ENCODE peak calls at places on chromosomes 11 and 22, in six cellular contexts. E is ovary, H is IMR-90, U is A549, J is sigmoid colon, D is body of pancreas. Z is an unnamed sample.
A peak's percentile ranks its signal among the peaks of the same experiment; 100 is the strongest.

GRCh38 chr11:8604078-8604723 is 10.2 kb upstream of the STK33 start:
- DNase-seq in J (peak; percentile 84), H (peak; percentile 100), D (peak; percentile 62), E (peak; percentile 54), U (peak; percentile 64), Z (no peak)

GRCh38 chr11:94785509-94785908 is 17.4 kb downstream of the AMOTL1 start:
- DNase-seq in J (no peak), E (no peak), H (no peak), D (no peak), U (no peak), Z (no peak)

GRCh38 chr11:35969089-35970046 is 25.5 kb downstream of the LDLRAD3 start:
- DNase-seq in E (no peak), D (peak; percentile 58), H (peak; percentile 27), J (no peak), U (no peak), Z (peak; percentile 71)

GRCh38 chr11:75105462-75105925 is 8.8 kb upstream of the OR2AT4 start:
- DNase-seq in U (no peak), D (no peak), J (no peak), H (no peak), E (no peak), Z (no peak)

GRCh38 chr11:120964857-120965256 is 59.0 kb upstream of the TBCEL start:
- DNase-seq in U (no peak), J (no peak), D (no peak), E (no peak), H (peak; percentile 72), Z (no peak)

GRCh38 chr11:36214976-36215687 is 74.1 kb downstream of the COMMD9 start:
- DNase-seq in H (no peak), E (no peak), U (no peak), J (no peak), D (no peak), Z (no peak)

GRCh38 chr22:42404266-42404665 is 27.9 kb downstream of the NFAM1 start:
- DNase-seq in E (no peak), U (no peak), J (no peak), D (no peak), H (no peak), Z (no peak)

GRCh38 chr11:8267280-8267679 is 3.6 kb upstream of the LMO1 start:
- DNase-seq in U (no peak), J (peak; percentile 54), H (no peak), D (peak; percentile 5), E (no peak), Z (no peak)

GRCh38 chr11:19378814-19379213 is 138.1 kb upstream of the E2F8 start:
- DNase-seq in U (no peak), E (no peak), J (no peak), H (no peak), D (no peak), Z (no peak)

GRCh38 chr11:113436672-113437252 is 38.4 kb downstream of the DRD2 start:
- DNase-seq in H (no peak), J (peak; percentile 48), U (no peak), D (no peak), E (no peak), Z (no peak)

DNA sequence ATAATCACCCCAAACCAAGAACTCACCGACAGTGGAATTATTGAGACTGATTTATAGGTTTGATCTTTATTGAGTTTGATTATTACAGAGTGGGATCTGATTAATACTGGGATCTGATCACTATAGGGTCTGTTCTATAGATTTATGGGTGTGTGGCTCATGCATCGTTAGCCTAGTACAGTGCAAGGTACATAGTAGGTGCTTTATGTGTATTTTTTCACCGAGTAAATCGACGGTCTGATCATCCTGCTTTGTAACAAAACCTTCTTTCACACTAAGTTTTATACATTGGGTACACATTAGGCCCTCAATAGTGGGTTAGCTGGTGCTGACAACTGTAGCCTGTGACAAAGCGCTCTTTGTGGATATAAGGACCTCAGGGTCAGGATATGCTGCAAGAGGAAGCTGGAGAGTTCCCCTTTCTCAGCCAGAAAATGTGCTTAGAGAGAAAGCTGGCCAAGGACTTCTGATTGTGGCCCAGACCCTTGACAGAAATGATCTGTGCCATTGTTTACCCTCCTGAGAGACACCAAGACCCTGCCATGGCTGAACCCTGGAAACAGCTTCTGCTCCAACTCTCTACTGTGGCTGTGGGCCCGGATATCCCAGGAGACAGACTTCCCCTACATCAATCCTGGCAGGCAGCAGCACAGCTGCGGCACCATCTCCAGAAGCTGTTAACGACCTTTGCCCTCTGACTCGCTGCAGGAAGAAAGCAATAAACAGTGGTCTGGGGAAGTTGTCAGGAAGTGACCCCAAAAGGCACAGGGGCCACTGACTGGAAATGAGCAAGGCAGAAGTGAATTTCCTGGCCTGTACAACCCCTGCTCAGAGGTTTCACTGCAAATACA is 16.1 kb upstream of the TPP1 start:
- DNase-seq in H (peak; percentile 87), D (no peak), E (peak; percentile 71), J (peak; percentile 80), U (no peak), Z (no peak)
- TF ChIP-seq POLR2A in H (no peak), D (no peak), E (no peak), J (no peak), U (no peak), Z (no peak)

GRCh38 chr11:59756496-59756840 is 1.3 kb downstream of the STX3 start:
- DNase-seq in J (no peak), H (no peak), D (no peak), E (no peak), U (no peak), Z (no peak)

GRCh38 chr11:59754494-59754858 is 700 bp upstream of the STX3 start:
- DNase-seq in E (no peak), D (no peak), U (no peak), H (peak; percentile 3), J (no peak), Z (peak; percentile 7)

GRCh38 chr11:59755701-59756495 is 722 bp downstream of the STX3 start:
- DNase-seq in H (peak; percentile 63), U (peak; percentile 70), D (peak; percentile 82), E (peak; percentile 86), J (peak; percentile 90), Z (peak; percentile 81)

GRCh38 chr11:59753650-59754493 is 1.3 kb upstream of the STX3 start:
- DNase-seq in H (peak; percentile 63), U (peak; percentile 90), E (peak; percentile 87), D (peak; percentile 87), J (peak; percentile 92), Z (peak; percentile 88)

GRCh38 chr11:59754859-59755700 is at the start of gene STX3:
- DNase-seq in E (peak; percentile 83), J (peak; percentile 75), U (peak; percentile 83), H (peak; percentile 35), D (peak; percentile 77), Z (peak; percentile 73)
- TF ChIP-seq CTCF in E (no peak), J (no peak), U (no peak), H (no peak), D (no peak), Z (no peak)

DNA sequence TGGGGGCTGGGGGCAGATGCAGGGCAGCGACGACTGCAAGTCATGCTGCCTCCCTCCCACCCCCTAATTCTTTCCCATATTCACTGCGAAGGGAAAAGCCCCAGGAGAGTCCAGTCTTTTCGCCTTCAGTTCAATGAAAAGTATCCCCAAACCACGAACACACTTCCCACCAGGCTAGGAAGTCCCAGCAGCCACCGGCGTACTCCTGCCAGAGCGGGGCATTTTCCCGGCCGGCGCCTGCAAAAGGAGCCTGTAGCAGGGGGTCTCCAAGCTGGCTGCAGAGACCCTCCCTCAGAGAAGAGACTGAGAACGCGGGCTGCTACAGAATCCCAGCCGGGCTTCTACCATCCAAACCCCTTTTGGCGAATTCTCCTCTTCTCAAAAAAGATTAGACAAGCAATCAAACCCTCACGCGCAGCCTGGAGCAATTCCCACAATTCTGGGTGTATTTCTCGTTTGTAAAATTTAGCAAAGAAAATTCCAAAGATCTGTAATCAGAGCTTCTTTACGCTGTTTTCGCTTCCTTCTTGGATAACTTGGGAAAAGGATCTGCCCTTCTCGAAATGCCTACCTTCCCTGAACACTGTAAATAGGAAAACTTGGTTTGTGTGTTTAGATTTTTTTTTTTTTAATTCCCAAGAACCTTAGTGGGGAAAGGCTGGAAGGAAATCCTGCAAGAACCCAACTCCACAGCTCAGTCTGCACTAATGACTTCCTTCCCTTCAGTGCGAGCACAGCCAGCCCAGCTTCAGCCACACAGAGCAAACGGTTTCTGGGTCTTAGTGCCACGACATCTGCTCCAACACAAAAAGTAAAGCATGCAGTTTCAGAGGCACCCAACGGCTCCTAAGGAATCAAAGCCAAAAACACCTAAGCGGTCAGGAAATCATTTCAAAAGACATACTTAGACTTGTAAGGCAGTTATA is 236.4 kb downstream of the TTC28 start:
- DNase-seq in U (no peak), D (peak; percentile 74), J (peak; percentile 84), E (peak; percentile 64), H (peak; percentile 76), Z (peak; percentile 68)
- TF ChIP-seq POLR2A in U (no peak), D (peak; percentile 75), J (peak; percentile 22), E (no peak), H (no peak), Z (no peak)

DNA sequence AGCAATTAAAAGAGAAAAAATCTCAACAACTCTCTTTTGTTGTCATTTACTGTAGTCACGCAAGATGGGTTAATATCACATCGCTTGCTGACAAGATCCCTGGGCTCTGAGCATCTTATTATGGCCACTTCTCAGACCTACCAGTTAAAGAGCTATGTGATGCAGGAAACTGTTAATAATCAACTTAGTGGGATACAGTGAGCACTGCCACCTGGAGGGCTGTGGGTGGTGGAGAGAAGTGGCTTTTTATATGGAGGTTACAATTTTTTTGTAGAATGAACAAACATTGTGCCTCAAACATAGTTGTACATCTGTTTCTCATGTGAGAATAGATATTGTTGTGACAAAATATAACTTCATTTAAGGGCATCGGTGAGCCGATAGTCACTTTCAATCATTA is 181.0 kb downstream of the TENM4 start:
- DNase-seq in U (peak; percentile 15), E (no peak), D (no peak), H (no peak), J (no peak), Z (no peak)
- TF ChIP-seq CTCF in U (peak; percentile 35), E (no peak), D (peak; percentile 17), H (peak; percentile 26), J (no peak), Z (no peak)

GRCh38 chr11:67283490-67283963 is 5.6 kb upstream of the ANKRD13D start:
- DNase-seq in U (no peak), H (no peak), E (peak; percentile 33), J (peak; percentile 67), D (peak; percentile 10), Z (no peak)

GRCh38 chr11:67287355-67288197 is 1.5 kb upstream of the ANKRD13D start:
- DNase-seq in J (peak; percentile 59), U (no peak), E (peak; percentile 35), H (no peak), D (no peak), Z (no peak)

GRCh38 chr11:67284811-67285540 is 4.1 kb upstream of the ANKRD13D start:
- DNase-seq in H (no peak), E (peak; percentile 35), D (peak; percentile 9), U (no peak), J (peak; percentile 66), Z (no peak)

GRCh38 chr11:67286621-67287333 is 2.3 kb upstream of the ANKRD13D start:
- DNase-seq in E (peak; percentile 37), H (no peak), J (peak; percentile 74), U (no peak), D (peak; percentile 13), Z (no peak)

GRCh38 chr11:67285541-67286498 is 3.3 kb upstream of the ANKRD13D start:
- DNase-seq in E (peak; percentile 44), D (peak; percentile 9), J (peak; percentile 67), U (no peak), H (no peak), Z (no peak)
- TF ChIP-seq POLR2A in E (no peak), D (no peak), J (no peak), U (no peak), H (no peak), Z (no peak)

Z was measured in prostate gland.